ENCODE peak calls at places on chromosomes 16 and 17, in five cellular contexts. One of them, this sample, is unnamed. For H3K9me3, the result is how much of the 10 kb centered on the place peaks cover.

GRCh38 chr16:19169081-19169639 is 1.1 kb downstream of the SYT17 start:
- DNase-seq in Panc1: no peak
- DNase-seq in CD8-positive, alpha-beta memory T cell: no peak
- DNase-seq in IMR-90: no peak
- DNase-seq in mammary epithelial cell: no peak
- DNase-seq in this sample: no peak

GRCh38 chr16:31003744-31004143 is 6.7 kb downstream of the STX1B start:
- DNase-seq in Panc1: no peak
- DNase-seq in CD8-positive, alpha-beta memory T cell: no peak
- DNase-seq in IMR-90: no peak
- DNase-seq in mammary epithelial cell: no peak
- DNase-seq in this sample: no peak

GRCh38 chr17:81470944-81471803 is 41.4 kb downstream of the ACTG1 start:
- DNase-seq in Panc1: no peak
- DNase-seq in CD8-positive, alpha-beta memory T cell: no peak
- DNase-seq in IMR-90: peak
- DNase-seq in mammary epithelial cell: no peak
- DNase-seq in this sample: no peak

GRCh38 chr17:32386844-32387243 is 36.9 kb downstream of the ZNF207 start:
- DNase-seq in Panc1: no peak
- DNase-seq in CD8-positive, alpha-beta memory T cell: no peak
- DNase-seq in IMR-90: peak
- DNase-seq in mammary epithelial cell: peak
- DNase-seq in this sample: no peak

GRCh38 chr17:28433696-28434095 is 27.7 kb upstream of the SLC46A1 start:
- DNase-seq in Panc1: no peak
- DNase-seq in CD8-positive, alpha-beta memory T cell: no peak
- DNase-seq in IMR-90: no peak
- DNase-seq in mammary epithelial cell: no peak
- DNase-seq in this sample: no peak

GRCh38 chr16:15672514-15673167 is 22.6 kb downstream of the NDE1 start:
- DNase-seq in Panc1: no peak
- DNase-seq in CD8-positive, alpha-beta memory T cell: peak
- DNase-seq in IMR-90: peak
- DNase-seq in mammary epithelial cell: peak
- DNase-seq in this sample: peak

GRCh38 chr17:79162012-79162577 is 87.5 kb downstream of the ENGASE start:
- DNase-seq in Panc1: no peak
- DNase-seq in CD8-positive, alpha-beta memory T cell: no peak
- DNase-seq in IMR-90: no peak
- DNase-seq in mammary epithelial cell: no peak
- DNase-seq in this sample: no peak

GRCh38 chr16:22217890-22218730 is 12.0 kb downstream of the EEF2K start:
- DNase-seq in Panc1: no peak
- DNase-seq in CD8-positive, alpha-beta memory T cell: no peak
- DNase-seq in IMR-90: no peak
- DNase-seq in mammary epithelial cell: no peak
- DNase-seq in this sample: no peak

GRCh38 chr17:17109896-17110295 is 67.6 kb downstream of the MPRIP start:
- DNase-seq in Panc1: no peak
- DNase-seq in CD8-positive, alpha-beta memory T cell: no peak
- DNase-seq in IMR-90: no peak
- DNase-seq in mammary epithelial cell: peak
- DNase-seq in this sample: no peak

GRCh38 chr16:70254965-70255286 is 3.2 kb upstream of the EXOSC6 start:
- DNase-seq in Panc1: no peak
- DNase-seq in CD8-positive, alpha-beta memory T cell: no peak
- DNase-seq in IMR-90: no peak
- DNase-seq in mammary epithelial cell: no peak
- DNase-seq in this sample: no peak

GRCh38 chr16:24848065-24848464 is 2.3 kb downstream of the SLC5A11 start:
- DNase-seq in Panc1: no peak
- DNase-seq in CD8-positive, alpha-beta memory T cell: no peak
- DNase-seq in IMR-90: peak
- DNase-seq in mammary epithelial cell: peak
- DNase-seq in this sample: no peak

GRCh38 chr16:88442811-88443576 is 10.1 kb upstream of the ZFPM1 start:
- DNase-seq in Panc1: no peak
- DNase-seq in CD8-positive, alpha-beta memory T cell: peak
- DNase-seq in IMR-90: peak
- DNase-seq in mammary epithelial cell: peak
- DNase-seq in this sample: peak

GRCh38 chr17:39143552-39144093 is 7.8 kb downstream of the PLXDC1 start:
- DNase-seq in Panc1: no peak
- DNase-seq in CD8-positive, alpha-beta memory T cell: no peak
- DNase-seq in IMR-90: no peak
- DNase-seq in mammary epithelial cell: no peak
- DNase-seq in this sample: no peak

GRCh38 chr16:75267631-75268264 is 16.3 kb upstream of the BCAR1 start:
- DNase-seq in Panc1: no peak
- DNase-seq in CD8-positive, alpha-beta memory T cell: no peak
- DNase-seq in IMR-90: peak
- DNase-seq in mammary epithelial cell: peak
- DNase-seq in this sample: no peak

GRCh38 chr17:56925088-56925487 is 11.2 kb upstream of the TRIM25 start:
- DNase-seq in Panc1: no peak
- DNase-seq in CD8-positive, alpha-beta memory T cell: no peak
- DNase-seq in IMR-90: no peak
- DNase-seq in mammary epithelial cell: no peak
- DNase-seq in this sample: no peak

GRCh38 chr17:61452301-61453290 is at the start of gene TBX4:
- DNase-seq in Panc1: no peak
- DNase-seq in CD8-positive, alpha-beta memory T cell: no peak
- DNase-seq in IMR-90: no peak
- DNase-seq in mammary epithelial cell: no peak
- DNase-seq in this sample: no peak
- H3K9me3 ChIP-seq in Panc1: under half
- H3K9me3 ChIP-seq in CD8-positive, alpha-beta memory T cell: under half
- H3K9me3 ChIP-seq in IMR-90: under half
- H3K9me3 ChIP-seq in mammary epithelial cell: under half
- H3K9me3 ChIP-seq in this sample: under half

GRCh38 chr16:1899641-1900451 is 18.4 kb downstream of the HS3ST6 start:
- DNase-seq in Panc1: no peak
- DNase-seq in CD8-positive, alpha-beta memory T cell: no peak
- DNase-seq in IMR-90: no peak
- DNase-seq in mammary epithelial cell: peak
- DNase-seq in this sample: no peak
- H3K9me3 ChIP-seq in Panc1: under half
- H3K9me3 ChIP-seq in CD8-positive, alpha-beta memory T cell: under half
- H3K9me3 ChIP-seq in IMR-90: under half
- H3K9me3 ChIP-seq in mammary epithelial cell: under half
- H3K9me3 ChIP-seq in this sample: under half

GRCh38 chr17:65009848-65010247 is 46.7 kb downstream of the GNA13 start:
- DNase-seq in Panc1: no peak
- DNase-seq in CD8-positive, alpha-beta memory T cell: no peak
- DNase-seq in IMR-90: no peak
- DNase-seq in mammary epithelial cell: no peak
- DNase-seq in this sample: no peak
- H3K9me3 ChIP-seq in Panc1: under half
- H3K9me3 ChIP-seq in CD8-positive, alpha-beta memory T cell: under half
- H3K9me3 ChIP-seq in IMR-90: under half
- H3K9me3 ChIP-seq in mammary epithelial cell: under half
- H3K9me3 ChIP-seq in this sample: under half

GRCh38 chr17:73856585-73856984 is 212.3 kb upstream of the SDK2 start:
- DNase-seq in Panc1: no peak
- DNase-seq in CD8-positive, alpha-beta memory T cell: no peak
- DNase-seq in IMR-90: no peak
- DNase-seq in mammary epithelial cell: no peak
- DNase-seq in this sample: no peak
- H3K9me3 ChIP-seq in Panc1: under half
- H3K9me3 ChIP-seq in CD8-positive, alpha-beta memory T cell: under half
- H3K9me3 ChIP-seq in IMR-90: half or more
- H3K9me3 ChIP-seq in mammary epithelial cell: under half
- H3K9me3 ChIP-seq in this sample: under half

DNA sequence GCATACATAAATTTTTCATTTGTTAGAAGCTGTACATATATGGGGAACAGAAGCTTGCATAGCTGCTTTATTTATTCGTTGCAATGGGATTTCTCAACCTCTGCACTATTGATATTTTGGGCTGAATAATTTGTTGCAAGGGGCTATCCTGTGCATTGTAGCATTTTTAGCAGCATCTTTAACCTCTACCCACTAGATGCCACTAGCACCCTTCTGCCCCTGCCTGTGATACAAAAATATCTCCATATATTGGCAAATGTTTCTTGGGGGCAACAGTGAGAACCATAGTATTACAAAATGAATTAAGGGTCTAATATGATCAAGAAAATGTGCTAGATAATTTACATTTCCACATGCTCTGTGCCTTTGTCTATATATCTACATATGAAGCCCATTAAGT is 1401.0 kb downstream of the CDH11 start:
- DNase-seq in Panc1: no peak
- DNase-seq in CD8-positive, alpha-beta memory T cell: no peak
- DNase-seq in IMR-90: no peak
- DNase-seq in mammary epithelial cell: no peak
- DNase-seq in this sample: no peak
- H3K9me3 ChIP-seq in Panc1: under half
- H3K9me3 ChIP-seq in CD8-positive, alpha-beta memory T cell: under half
- H3K9me3 ChIP-seq in IMR-90: under half
- H3K9me3 ChIP-seq in mammary epithelial cell: under half
- H3K9me3 ChIP-seq in this sample: under half

GRCh38 chr16:720507-720989 is 398 bp upstream of the ANTKMT start:
- DNase-seq in Panc1: no peak
- DNase-seq in CD8-positive, alpha-beta memory T cell: peak
- DNase-seq in IMR-90: peak
- DNase-seq in mammary epithelial cell: no peak
- DNase-seq in this sample: no peak

GRCh38 chr16:723695-724094 is 2.5 kb downstream of the CCDC78 start:
- DNase-seq in Panc1: no peak
- DNase-seq in CD8-positive, alpha-beta memory T cell: no peak
- DNase-seq in IMR-90: no peak
- DNase-seq in mammary epithelial cell: no peak
- DNase-seq in this sample: no peak

GRCh38 chr16:720990-721764 is at the start of gene ANTKMT:
- DNase-seq in Panc1: no peak
- DNase-seq in CD8-positive, alpha-beta memory T cell: peak
- DNase-seq in IMR-90: peak
- DNase-seq in mammary epithelial cell: peak
- DNase-seq in this sample: peak

GRCh38 chr16:722835-723633 is 2.1 kb downstream of the ANTKMT start:
- DNase-seq in Panc1: no peak
- DNase-seq in CD8-positive, alpha-beta memory T cell: no peak
- DNase-seq in IMR-90: no peak
- DNase-seq in mammary epithelial cell: no peak
- DNase-seq in this sample: no peak

DNA sequence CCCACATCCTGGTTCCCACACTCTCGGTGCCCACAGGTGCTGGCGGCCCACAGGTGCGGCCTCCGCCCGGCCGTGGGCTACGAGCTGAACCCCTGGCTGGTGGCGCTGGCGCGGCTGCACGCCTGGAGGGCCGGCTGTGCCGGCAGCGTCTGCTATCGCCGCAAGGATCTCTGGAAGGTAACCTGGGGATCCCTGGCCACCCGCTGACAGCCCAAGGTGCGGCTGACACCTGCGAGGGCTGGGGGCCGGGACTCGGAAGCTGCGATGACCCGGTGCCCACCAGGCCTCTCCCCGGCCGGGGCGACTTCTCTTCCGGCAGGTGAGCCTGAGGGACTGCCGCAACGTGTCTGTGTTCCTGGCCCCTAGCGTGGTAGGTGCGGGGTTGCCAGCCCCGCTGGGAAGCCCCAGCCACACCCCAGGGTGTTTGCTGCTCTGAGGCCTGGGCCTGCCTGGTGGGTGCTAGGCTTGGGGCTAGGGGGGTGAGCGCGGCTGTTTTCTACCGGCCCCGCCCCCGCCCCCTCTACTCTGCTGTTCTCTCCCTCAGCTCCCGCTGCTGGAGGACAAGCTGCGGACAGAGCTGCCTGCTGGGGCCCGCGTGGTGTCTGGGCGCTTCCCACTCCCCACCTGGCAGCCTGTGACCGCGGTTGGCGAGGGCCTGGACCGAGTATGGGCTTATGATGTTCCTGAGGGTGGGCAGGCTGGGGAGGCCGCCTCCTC is 977 bp downstream of the ANTKMT start:
- DNase-seq in Panc1: no peak
- DNase-seq in CD8-positive, alpha-beta memory T cell: peak
- DNase-seq in IMR-90: no peak
- DNase-seq in mammary epithelial cell: no peak
- DNase-seq in this sample: no peak
- H3K9me3 ChIP-seq in Panc1: under half
- H3K9me3 ChIP-seq in CD8-positive, alpha-beta memory T cell: under half
- H3K9me3 ChIP-seq in IMR-90: under half
- H3K9me3 ChIP-seq in mammary epithelial cell: under half
- H3K9me3 ChIP-seq in this sample: under half

GRCh38 chr17:5184284-5184683 is 7.4 kb downstream of the ZNF594 start:
- DNase-seq in Panc1: no peak
- DNase-seq in CD8-positive, alpha-beta memory T cell: no peak
- DNase-seq in IMR-90: no peak
- DNase-seq in mammary epithelial cell: no peak
- DNase-seq in this sample: no peak

GRCh38 chr17:5179003-5179402 is 12.7 kb downstream of the ZNF594 start:
- DNase-seq in Panc1: no peak
- DNase-seq in CD8-positive, alpha-beta memory T cell: no peak
- DNase-seq in IMR-90: no peak
- DNase-seq in mammary epithelial cell: no peak
- DNase-seq in this sample: no peak

GRCh38 chr17:5181509-5182305 is 10.0 kb downstream of the ZNF594 start:
- DNase-seq in Panc1: no peak
- DNase-seq in CD8-positive, alpha-beta memory T cell: no peak
- DNase-seq in IMR-90: no peak
- DNase-seq in mammary epithelial cell: no peak
- DNase-seq in this sample: no peak

GRCh38 chr17:5182597-5183409 is 8.9 kb downstream of the ZNF594 start:
- DNase-seq in Panc1: no peak
- DNase-seq in CD8-positive, alpha-beta memory T cell: no peak
- DNase-seq in IMR-90: no peak
- DNase-seq in mammary epithelial cell: no peak
- DNase-seq in this sample: no peak

GRCh38 chr17:5183410-5183793 is 8.3 kb downstream of the ZNF594 start:
- DNase-seq in Panc1: no peak
- DNase-seq in CD8-positive, alpha-beta memory T cell: no peak
- DNase-seq in IMR-90: no peak
- DNase-seq in mammary epithelial cell: no peak
- DNase-seq in this sample: no peak
- H3K9me3 ChIP-seq in Panc1: half or more
- H3K9me3 ChIP-seq in CD8-positive, alpha-beta memory T cell: half or more
- H3K9me3 ChIP-seq in IMR-90: half or more
- H3K9me3 ChIP-seq in mammary epithelial cell: half or more
- H3K9me3 ChIP-seq in this sample: under half